ENCODE peak calls at places on chromosomes 13 and 19, in nine cellular contexts. One of them, this sample, is unnamed.

GRCh38 chr13:90416938-90417337 is 930.5 kb upstream of the MIR17HG start:
- DNase-seq in cardiac fibroblast: no peak
- DNase-seq in IMR-90: no peak
- DNase-seq in body of pancreas: no peak
- DNase-seq in endothelial cell: no peak
- DNase-seq in fibroblast of mammary gland: no peak
- DNase-seq in mesothelial cell of epicardium: no peak
- DNase-seq in Calu3: no peak
- DNase-seq in HL-60: no peak
- DNase-seq in this sample: no peak

GRCh38 chr19:56253737-56254136 is 18.8 kb upstream of the EDDM13 start:
- DNase-seq in IMR-90: peak; percentile 71
- DNase-seq in HL-60: peak; percentile 52
- DNase-seq in cardiac fibroblast: peak; percentile 76
- DNase-seq in mesothelial cell of epicardium: no peak
- DNase-seq in endothelial cell: no peak
- DNase-seq in Calu3: peak; percentile 9
- DNase-seq in fibroblast of mammary gland: peak; percentile 72
- DNase-seq in body of pancreas: no peak
- DNase-seq in this sample: no peak

GRCh38 chr19:51511353-51511752 is 9.8 kb upstream of the SIGLEC12 start:
- DNase-seq in endothelial cell: peak; percentile 30
- DNase-seq in cardiac fibroblast: peak; percentile 7
- DNase-seq in body of pancreas: no peak
- DNase-seq in Calu3: no peak
- DNase-seq in HL-60: no peak
- DNase-seq in IMR-90: no peak
- DNase-seq in mesothelial cell of epicardium: no peak
- DNase-seq in fibroblast of mammary gland: peak; percentile 15
- DNase-seq in this sample: peak; percentile 38

GRCh38 chr13:48491423-48492122 is 41.3 kb downstream of the RCBTB2 start:
- DNase-seq in endothelial cell: no peak
- DNase-seq in IMR-90: peak; percentile 22
- DNase-seq in fibroblast of mammary gland: peak; percentile 7
- DNase-seq in cardiac fibroblast: no peak
- DNase-seq in mesothelial cell of epicardium: no peak
- DNase-seq in body of pancreas: no peak
- DNase-seq in Calu3: no peak
- DNase-seq in HL-60: no peak
- DNase-seq in this sample: no peak

GRCh38 chr13:106318941-106319411 is 216.5 kb downstream of the EFNB2 start:
- DNase-seq in cardiac fibroblast: peak; percentile 87
- DNase-seq in HL-60: no peak
- DNase-seq in mesothelial cell of epicardium: no peak
- DNase-seq in body of pancreas: no peak
- DNase-seq in endothelial cell: no peak
- DNase-seq in IMR-90: peak; percentile 96
- DNase-seq in Calu3: peak; percentile 47
- DNase-seq in fibroblast of mammary gland: peak; percentile 91
- DNase-seq in this sample: no peak

GRCh38 chr19:21839966-21840365 is 4.0 kb upstream of the ZNF43 start:
- DNase-seq in cardiac fibroblast: no peak
- DNase-seq in fibroblast of mammary gland: no peak
- DNase-seq in IMR-90: no peak
- DNase-seq in HL-60: peak; percentile 2
- DNase-seq in Calu3: no peak
- DNase-seq in mesothelial cell of epicardium: no peak
- DNase-seq in body of pancreas: no peak
- DNase-seq in endothelial cell: no peak
- DNase-seq in this sample: no peak

GRCh38 chr13:113291129-113291528 is 5.9 kb upstream of the LAMP1 start:
- DNase-seq in IMR-90: no peak
- DNase-seq in Calu3: no peak
- DNase-seq in mesothelial cell of epicardium: no peak
- DNase-seq in HL-60: no peak
- DNase-seq in cardiac fibroblast: no peak
- DNase-seq in endothelial cell: no peak
- DNase-seq in body of pancreas: no peak
- DNase-seq in fibroblast of mammary gland: no peak
- DNase-seq in this sample: no peak

GRCh38 chr13:106296723-106297122 is 238.7 kb downstream of the EFNB2 start:
- DNase-seq in HL-60: no peak
- DNase-seq in fibroblast of mammary gland: no peak
- DNase-seq in cardiac fibroblast: no peak
- DNase-seq in Calu3: no peak
- DNase-seq in IMR-90: no peak
- DNase-seq in body of pancreas: no peak
- DNase-seq in mesothelial cell of epicardium: no peak
- DNase-seq in endothelial cell: no peak
- DNase-seq in this sample: no peak

GRCh38 chr19:5775668-5776309 is 8.8 kb downstream of the PRR22 start:
- DNase-seq in mesothelial cell of epicardium: no peak
- DNase-seq in endothelial cell: no peak
- DNase-seq in body of pancreas: no peak
- DNase-seq in fibroblast of mammary gland: peak; percentile 89
- DNase-seq in Calu3: no peak
- DNase-seq in IMR-90: peak; percentile 51
- DNase-seq in HL-60: no peak
- DNase-seq in cardiac fibroblast: peak; percentile 53
- DNase-seq in this sample: no peak

GRCh38 chr19:16366433-16367268 is 42.0 kb downstream of the KLF2 start:
- DNase-seq in HL-60: peak; percentile 71
- DNase-seq in mesothelial cell of epicardium: no peak
- DNase-seq in Calu3: no peak
- DNase-seq in fibroblast of mammary gland: no peak
- DNase-seq in IMR-90: no peak
- DNase-seq in cardiac fibroblast: no peak
- DNase-seq in endothelial cell: no peak
- DNase-seq in body of pancreas: no peak
- DNase-seq in this sample: peak; percentile 35

GRCh38 chr13:109192306-109192705 is 562.9 kb downstream of the MYO16 start:
- DNase-seq in mesothelial cell of epicardium: no peak
- DNase-seq in cardiac fibroblast: no peak
- DNase-seq in endothelial cell: no peak
- DNase-seq in Calu3: no peak
- DNase-seq in IMR-90: no peak
- DNase-seq in body of pancreas: no peak
- DNase-seq in HL-60: no peak
- DNase-seq in fibroblast of mammary gland: no peak
- DNase-seq in this sample: no peak

GRCh38 chr13:42574011-42574410 is at the start of gene TNFSF11:
- DNase-seq in Calu3: no peak
- DNase-seq in mesothelial cell of epicardium: no peak
- DNase-seq in IMR-90: no peak
- DNase-seq in fibroblast of mammary gland: no peak
- DNase-seq in body of pancreas: no peak
- DNase-seq in HL-60: no peak
- DNase-seq in endothelial cell: peak; percentile 30
- DNase-seq in cardiac fibroblast: peak; percentile 10
- DNase-seq in this sample: peak; percentile 24

GRCh38 chr13:99335603-99336002 is 28.4 kb upstream of the GPR183 start:
- DNase-seq in HL-60: peak; percentile 87
- DNase-seq in fibroblast of mammary gland: no peak
- DNase-seq in Calu3: no peak
- DNase-seq in IMR-90: no peak
- DNase-seq in endothelial cell: no peak
- DNase-seq in cardiac fibroblast: no peak
- DNase-seq in mesothelial cell of epicardium: no peak
- DNase-seq in body of pancreas: no peak
- DNase-seq in this sample: no peak

GRCh38 chr13:101785858-101786257 is 333.4 kb downstream of the ITGBL1 start:
- DNase-seq in HL-60: peak; percentile 7
- DNase-seq in endothelial cell: peak; percentile 49
- DNase-seq in Calu3: peak; percentile 20
- DNase-seq in mesothelial cell of epicardium: no peak
- DNase-seq in body of pancreas: no peak
- DNase-seq in fibroblast of mammary gland: peak; percentile 28
- DNase-seq in IMR-90: peak; percentile 3
- DNase-seq in cardiac fibroblast: peak; percentile 0
- DNase-seq in this sample: peak; percentile 4

GRCh38 chr13:111418101-111418500 is 97.7 kb downstream of the TEX29 start:
- DNase-seq in HL-60: no peak
- DNase-seq in mesothelial cell of epicardium: no peak
- DNase-seq in body of pancreas: no peak
- DNase-seq in fibroblast of mammary gland: no peak
- DNase-seq in IMR-90: no peak
- DNase-seq in endothelial cell: no peak
- DNase-seq in Calu3: no peak
- DNase-seq in cardiac fibroblast: no peak
- DNase-seq in this sample: no peak

GRCh38 chr19:49590071-49590970 is 661 bp upstream of the PRR12 start:
- DNase-seq in fibroblast of mammary gland: peak; percentile 97
- DNase-seq in mesothelial cell of epicardium: peak; percentile 96
- DNase-seq in Calu3: peak; percentile 99
- DNase-seq in endothelial cell: peak; percentile 92
- DNase-seq in cardiac fibroblast: peak; percentile 98
- DNase-seq in HL-60: peak; percentile 99
- DNase-seq in body of pancreas: peak; percentile 97
- DNase-seq in IMR-90: peak; percentile 95
- DNase-seq in this sample: peak; percentile 99
- TF ChIP-seq CTCF in fibroblast of mammary gland: no peak
- TF ChIP-seq CTCF in mesothelial cell of epicardium: no peak
- TF ChIP-seq CTCF in Calu3: no peak
- TF ChIP-seq CTCF in endothelial cell: no peak
- TF ChIP-seq CTCF in cardiac fibroblast: no peak
- TF ChIP-seq CTCF in HL-60: no peak
- TF ChIP-seq CTCF in body of pancreas: peak; percentile 13
- TF ChIP-seq CTCF in IMR-90: peak; percentile 10
- TF ChIP-seq CTCF in this sample: peak; percentile 25

DNA sequence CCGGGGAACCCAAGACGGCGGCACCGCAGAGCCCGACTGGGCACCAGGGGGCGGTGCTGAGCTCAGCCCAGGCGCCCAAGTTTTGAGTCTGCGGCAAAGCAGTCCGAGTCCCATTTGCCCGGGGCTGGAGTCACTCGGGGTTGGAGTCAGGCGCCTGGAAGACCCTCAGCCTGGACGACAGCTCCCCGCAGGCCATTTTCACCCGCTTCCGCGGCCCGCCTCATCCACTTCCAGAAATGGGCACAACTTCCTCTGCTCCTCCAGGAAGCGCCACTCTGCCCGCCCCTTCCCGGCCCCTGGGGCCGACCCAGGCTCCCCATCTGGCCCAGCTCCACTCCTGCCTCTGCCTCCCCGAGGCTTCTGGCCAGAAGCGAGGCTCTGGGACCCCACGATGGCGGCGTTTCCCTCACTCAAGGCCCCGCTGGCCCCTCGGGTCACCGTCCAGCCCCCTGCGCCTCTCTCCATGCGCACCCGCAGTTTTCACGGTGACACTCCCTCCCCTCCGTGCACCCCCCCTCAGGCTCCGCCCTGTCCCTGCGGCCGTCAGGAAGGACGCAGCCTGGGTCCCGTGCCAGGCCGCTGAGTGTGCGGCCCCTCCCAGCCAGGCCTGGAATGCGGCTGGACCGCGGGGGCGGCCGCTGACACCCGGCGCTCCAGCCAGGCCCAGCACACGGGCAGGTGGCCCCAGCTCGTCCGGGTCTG is 4.9 kb downstream of the SERTAD1 start:
- DNase-seq in HL-60: peak; percentile 83
- DNase-seq in mesothelial cell of epicardium: peak; percentile 89
- DNase-seq in endothelial cell: peak; percentile 87
- DNase-seq in fibroblast of mammary gland: peak; percentile 91
- DNase-seq in Calu3: peak; percentile 98
- DNase-seq in IMR-90: peak; percentile 92
- DNase-seq in cardiac fibroblast: peak; percentile 96
- DNase-seq in body of pancreas: peak; percentile 95
- DNase-seq in this sample: peak; percentile 81
- TF ChIP-seq CTCF in HL-60: peak; percentile 73
- TF ChIP-seq CTCF in mesothelial cell of epicardium: peak; percentile 88
- TF ChIP-seq CTCF in endothelial cell: peak; percentile 85
- TF ChIP-seq CTCF in fibroblast of mammary gland: peak; percentile 87
- TF ChIP-seq CTCF in Calu3: peak; percentile 95
- TF ChIP-seq CTCF in IMR-90: peak; percentile 91
- TF ChIP-seq CTCF in cardiac fibroblast: peak; percentile 98
- TF ChIP-seq CTCF in body of pancreas: peak; percentile 93
- TF ChIP-seq CTCF in this sample: peak; percentile 98

DNA sequence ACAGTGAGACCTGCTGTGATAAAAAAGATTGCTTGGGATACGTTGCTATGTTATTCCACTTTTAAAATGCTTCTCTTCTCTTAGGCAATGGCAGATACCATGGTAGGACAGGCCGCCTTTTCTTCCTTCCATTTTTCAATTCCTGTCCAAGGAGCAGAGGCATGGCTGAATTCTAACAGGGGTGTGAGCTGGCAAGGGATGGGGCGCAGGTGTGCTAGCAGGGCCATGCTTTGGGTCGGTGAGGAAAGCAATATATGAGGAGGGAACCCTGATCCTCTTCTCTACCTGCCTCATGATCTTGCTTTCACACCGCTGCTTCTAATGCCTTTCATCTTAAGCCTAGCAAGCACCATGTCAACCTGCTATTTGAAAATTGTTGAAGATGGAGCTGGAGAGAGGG is 225.0 kb downstream of the KATNAL1 start:
- DNase-seq in Calu3: no peak
- DNase-seq in fibroblast of mammary gland: no peak
- DNase-seq in mesothelial cell of epicardium: no peak
- DNase-seq in HL-60: no peak
- DNase-seq in body of pancreas: no peak
- DNase-seq in cardiac fibroblast: no peak
- DNase-seq in endothelial cell: no peak
- DNase-seq in IMR-90: no peak
- DNase-seq in this sample: no peak
- TF ChIP-seq CTCF in Calu3: no peak
- TF ChIP-seq CTCF in fibroblast of mammary gland: no peak
- TF ChIP-seq CTCF in mesothelial cell of epicardium: no peak
- TF ChIP-seq CTCF in HL-60: no peak
- TF ChIP-seq CTCF in body of pancreas: no peak
- TF ChIP-seq CTCF in cardiac fibroblast: no peak
- TF ChIP-seq CTCF in endothelial cell: no peak
- TF ChIP-seq CTCF in IMR-90: no peak
- TF ChIP-seq CTCF in this sample: no peak

GRCh38 chr13:73741111-73741510 is 393.1 kb downstream of the KLF12 start:
- DNase-seq in mesothelial cell of epicardium: no peak
- DNase-seq in IMR-90: no peak
- DNase-seq in cardiac fibroblast: peak; percentile 24
- DNase-seq in fibroblast of mammary gland: peak; percentile 35
- DNase-seq in HL-60: no peak
- DNase-seq in Calu3: no peak
- DNase-seq in endothelial cell: no peak
- DNase-seq in body of pancreas: no peak
- DNase-seq in this sample: peak; percentile 19

GRCh38 chr13:73737214-73737613 is 397.0 kb downstream of the KLF12 start:
- DNase-seq in Calu3: no peak
- DNase-seq in cardiac fibroblast: no peak
- DNase-seq in fibroblast of mammary gland: no peak
- DNase-seq in mesothelial cell of epicardium: no peak
- DNase-seq in IMR-90: no peak
- DNase-seq in endothelial cell: no peak
- DNase-seq in HL-60: no peak
- DNase-seq in body of pancreas: no peak
- DNase-seq in this sample: no peak

GRCh38 chr13:73738626-73739025 is 395.6 kb downstream of the KLF12 start:
- DNase-seq in mesothelial cell of epicardium: no peak
- DNase-seq in body of pancreas: no peak
- DNase-seq in endothelial cell: no peak
- DNase-seq in IMR-90: peak; percentile 28
- DNase-seq in Calu3: no peak
- DNase-seq in HL-60: no peak
- DNase-seq in cardiac fibroblast: no peak
- DNase-seq in fibroblast of mammary gland: peak; percentile 12
- DNase-seq in this sample: no peak

GRCh38 chr13:73741742-73742141 is 392.5 kb downstream of the KLF12 start:
- DNase-seq in HL-60: no peak
- DNase-seq in body of pancreas: no peak
- DNase-seq in endothelial cell: no peak
- DNase-seq in mesothelial cell of epicardium: no peak
- DNase-seq in fibroblast of mammary gland: no peak
- DNase-seq in cardiac fibroblast: no peak
- DNase-seq in IMR-90: no peak
- DNase-seq in Calu3: no peak
- DNase-seq in this sample: no peak

GRCh38 chr13:73740681-73741080 is 393.5 kb downstream of the KLF12 start:
- DNase-seq in HL-60: no peak
- DNase-seq in fibroblast of mammary gland: peak; percentile 62
- DNase-seq in body of pancreas: no peak
- DNase-seq in cardiac fibroblast: peak; percentile 67
- DNase-seq in mesothelial cell of epicardium: no peak
- DNase-seq in endothelial cell: no peak
- DNase-seq in IMR-90: peak; percentile 10
- DNase-seq in Calu3: no peak
- DNase-seq in this sample: no peak
- TF ChIP-seq CTCF in HL-60: no peak
- TF ChIP-seq CTCF in fibroblast of mammary gland: no peak
- TF ChIP-seq CTCF in body of pancreas: no peak
- TF ChIP-seq CTCF in cardiac fibroblast: no peak
- TF ChIP-seq CTCF in mesothelial cell of epicardium: no peak
- TF ChIP-seq CTCF in endothelial cell: no peak
- TF ChIP-seq CTCF in IMR-90: no peak
- TF ChIP-seq CTCF in Calu3: no peak
- TF ChIP-seq CTCF in this sample: no peak

This sample was measured in activated CD8-positive, alpha-beta T cell treated with anti-CD3 and anti-CD28 coated beads for 36 hours.